ENCODE peak calls at places on chromosomes 6 and 20, in nine cellular contexts. E, F, A, T, I, S, Z, C and O are unnamed samples.

GRCh38 chr6:126267621-126268020 is 72.3 kb upstream of the CENPW start:
- DNase-seq in E (peak; percentile 8), F (no peak), A (no peak), T (no peak), I (no peak), S (no peak), Z (no peak), C (no peak), O (no peak)

GRCh38 chr6:118770112-118770788 is 118.9 kb upstream of the CEP85L start:
- DNase-seq in E (no peak), F (no peak), A (peak; percentile 6), T (no peak), I (no peak), S (no peak), Z (no peak), C (no peak), O (no peak)

GRCh38 chr6:169640347-169640972 is 61.4 kb downstream of the WDR27 start:
- DNase-seq in E (no peak), F (no peak), A (peak; percentile 58), T (no peak), I (no peak), S (peak; percentile 17), Z (no peak), C (no peak), O (no peak)

GRCh38 chr20:16423311-16424212 is 149.7 kb downstream of the KIF16B start:
- DNase-seq in E (no peak), F (no peak), A (peak; percentile 15), T (no peak), I (no peak), S (peak; percentile 36), Z (peak; percentile 2), C (no peak), O (no peak)

GRCh38 chr6:161407581-161407980 is 133.7 kb upstream of the AGPAT4 start:
- DNase-seq in E (peak; percentile 60), F (no peak), A (peak; percentile 94), T (no peak), I (no peak), S (peak; percentile 66), Z (peak; percentile 68), C (no peak), O (peak; percentile 92)

GRCh38 chr6:1311400-1312192 is at the start of gene FOXQ1:
- DNase-seq in E (peak; percentile 39), F (peak; percentile 70), A (no peak), T (no peak), I (peak; percentile 55), S (peak; percentile 40), Z (no peak), C (peak; percentile 94), O (no peak)

GRCh38 chr20:31494131-31494530 is 19.0 kb downstream of the REM1 start:
- DNase-seq in E (no peak), F (no peak), A (peak; percentile 64), T (no peak), I (no peak), S (peak; percentile 41), Z (no peak), C (no peak), O (no peak)

GRCh38 chr6:119096683-119097310 is 18.3 kb upstream of the FAM184A start:
- DNase-seq in E (peak; percentile 26), F (no peak), A (peak; percentile 63), T (no peak), I (peak; percentile 86), S (peak; percentile 3), Z (no peak), C (no peak), O (no peak)

GRCh38 chr6:163463180-163463579 is 48.7 kb downstream of the QKI start:
- DNase-seq in E (no peak), F (no peak), A (no peak), T (no peak), I (no peak), S (no peak), Z (no peak), C (no peak), O (no peak)

GRCh38 chr20:35248641-35249475 is 22.4 kb downstream of the MMP24 start:
- DNase-seq in E (no peak), F (no peak), A (no peak), T (no peak), I (no peak), S (no peak), Z (no peak), C (no peak), O (no peak)

GRCh38 chr20:60137657-60138245 is 179.5 kb downstream of the CDH26 start:
- DNase-seq in E (peak; percentile 24), F (no peak), A (peak; percentile 25), T (no peak), I (no peak), S (peak; percentile 24), Z (peak; percentile 14), C (no peak), O (no peak)

DNA sequence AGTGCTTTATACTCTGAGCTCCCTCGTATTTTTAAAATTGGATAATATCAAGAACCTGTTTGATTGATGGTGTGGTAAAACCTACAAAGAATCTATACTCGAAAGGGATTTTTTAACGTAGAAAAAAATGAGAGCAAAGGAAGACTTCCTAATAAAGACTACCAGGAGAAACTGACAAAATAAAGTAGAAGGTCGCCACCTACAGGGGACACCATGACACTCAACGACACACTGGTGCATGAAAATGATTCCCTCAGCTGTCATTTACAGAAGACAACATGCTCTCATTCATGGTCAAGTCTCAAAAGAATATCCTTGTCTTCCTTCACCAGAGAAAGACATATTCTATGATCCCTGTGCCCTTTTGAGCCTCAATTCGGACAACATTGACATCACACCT is 10.1 kb upstream of the NHSL1 start:
- DNase-seq in E (peak; percentile 45), F (no peak), A (peak; percentile 68), T (no peak), I (no peak), S (peak; percentile 52), Z (peak; percentile 59), C (peak; percentile 63), O (no peak)
- TF ChIP-seq CTCF in E (peak; percentile 47), F (peak; percentile 83), A (peak; percentile 61), T (peak; percentile 57), I (peak; percentile 51), S (peak; percentile 55), Z (peak; percentile 45), C (no peak), O (peak; percentile 73)

DNA sequence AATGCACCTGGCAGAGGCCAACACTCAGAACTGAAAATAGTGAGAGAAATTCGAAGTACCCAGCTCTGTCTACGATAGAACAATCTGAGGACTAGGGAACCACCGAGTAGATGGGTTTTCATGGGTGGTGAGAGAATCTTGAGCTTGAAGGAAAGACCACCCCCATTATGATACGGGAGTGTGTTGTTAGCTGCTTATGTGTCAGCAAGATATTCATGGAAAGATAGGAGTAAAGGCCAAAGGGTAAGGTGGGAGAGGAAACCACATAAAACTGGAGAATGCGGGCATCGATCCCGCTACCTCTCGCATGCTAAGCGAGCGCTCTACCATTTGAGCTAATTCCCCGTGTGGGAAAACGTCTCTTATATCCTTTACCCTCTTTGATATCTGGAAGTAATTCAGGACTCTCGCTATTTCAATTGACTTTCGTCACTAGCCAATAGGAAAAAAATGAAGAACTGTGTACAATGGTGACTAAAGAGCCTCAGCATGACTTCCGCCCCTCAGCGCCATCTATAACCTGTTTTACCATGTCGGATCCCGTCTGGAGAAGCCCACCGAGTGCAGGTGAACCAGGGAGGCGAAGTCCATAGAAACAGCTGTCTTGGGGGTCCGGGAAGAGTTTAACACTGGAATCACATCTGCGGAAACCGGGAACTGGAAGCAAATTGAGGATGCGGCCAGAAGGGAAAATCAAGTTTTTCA is 25.0 kb upstream of the ABT1 start:
- DNase-seq in E (peak; percentile 89), F (peak; percentile 55), A (peak; percentile 89), T (no peak), I (no peak), S (peak; percentile 90), Z (peak; percentile 85), C (no peak), O (peak; percentile 76)
- H3K4me3 ChIP-seq in E (peak overlapping the region; percentile 62), F (peak overlapping the region; percentile 50), A (peak overlapping the region; percentile 84), T (peak overlapping the region; percentile 55), I (peak overlapping the region; percentile 57), S (peak overlapping the region; percentile 69), Z (peak overlapping the region; percentile 67), C (peak overlapping the region; percentile 38), O (peak overlapping the region; percentile 65)

GRCh38 chr6:160102956-160103824 is 18.4 kb upstream of the SLC22A1 start:
- DNase-seq in E (no peak), F (peak; percentile 44), A (peak; percentile 54), T (no peak), I (no peak), S (peak; percentile 11), Z (peak; percentile 53), C (no peak), O (no peak)
- TF ChIP-seq CTCF in E (peak; percentile 48), F (peak; percentile 39), A (peak; percentile 60), T (peak; percentile 34), I (peak; percentile 32), S (peak; percentile 30), Z (peak; percentile 28), C (no peak), O (peak; percentile 55)

DNA sequence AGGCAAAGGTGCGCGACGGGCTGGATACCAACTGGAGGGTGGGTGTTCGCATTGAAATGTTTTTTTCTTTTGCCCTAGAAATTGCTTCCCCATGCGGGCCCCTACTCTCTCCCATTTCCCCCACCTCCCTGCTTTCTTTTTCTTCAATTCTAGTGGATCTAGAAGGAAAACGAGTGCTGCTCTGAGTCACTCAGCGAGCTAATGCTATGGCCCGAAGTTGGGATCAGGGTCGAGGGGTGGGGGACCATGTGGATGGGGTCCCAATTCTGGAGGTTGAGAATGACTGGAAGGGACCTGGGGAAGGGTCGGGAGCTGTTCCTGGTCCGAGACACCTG is 71.5 kb downstream of the SOX4 start:
- DNase-seq in E (no peak), F (no peak), A (peak; percentile 2), T (no peak), I (no peak), S (no peak), Z (no peak), C (no peak), O (no peak)
- H3K4me3 ChIP-seq in E (peak overlapping the region; percentile 64), F (peak overlapping the region; percentile 51), A (peak overlapping the region; percentile 45), T (no peak overlapping the region), I (peak overlapping the region; percentile 67), S (peak overlapping the region; percentile 63), Z (no peak overlapping the region), C (peak overlapping the region; percentile 46), O (peak overlapping the region; percentile 62)

GRCh38 chr20:23349338-23350006 is 1.1 kb upstream of the NXT1 start:
- DNase-seq in E (peak; percentile 72), F (no peak), A (peak; percentile 52), T (no peak), I (no peak), S (no peak), Z (no peak), C (no peak), O (no peak)
- TF ChIP-seq CTCF in E (peak; percentile 30), F (peak; percentile 67), A (peak; percentile 47), T (peak; percentile 19), I (peak; percentile 48), S (peak; percentile 45), Z (peak; percentile 34), C (no peak), O (peak; percentile 45)